ENCODE peak calls at places on chromosomes 11 and 22, in four cellular contexts. U, X, W and L are unnamed samples.

GRCh38 chr22:20918663-20919220 is 1.5 kb downstream of the CRKL start:
- DNase-seq in U (no peak), X (no peak), W (no peak), L (no peak)

GRCh38 chr11:123451183-123451907 is 21.3 kb downstream of the GRAMD1B start:
- DNase-seq in U (no peak), X (no peak), W (no peak), L (no peak)

GRCh38 chr22:38172489-38173155 is 9.0 kb downstream of the PLA2G6 start:
- DNase-seq in U (no peak), X (peak; percentile 65), W (no peak), L (no peak)

GRCh38 chr11:123173040-123173855 is 21.8 kb downstream of the CLMP start:
- DNase-seq in U (no peak), X (peak; percentile 100), W (no peak), L (no peak)

GRCh38 chr11:109490953-109491733 is 69.2 kb downstream of the C11orf87 start:
- DNase-seq in U (peak; percentile 6), X (peak; percentile 5), W (no peak), L (no peak)

GRCh38 chr11:19553683-19554333 is 158.8 kb upstream of the NAV2 start:
- DNase-seq in U (peak; percentile 78), X (peak; percentile 62), W (peak; percentile 44), L (peak; percentile 78)

GRCh38 chr22:27880778-27881394 is 38.2 kb downstream of the PITPNB start:
- DNase-seq in U (peak; percentile 75), X (peak; percentile 86), W (no peak), L (no peak)

GRCh38 chr22:31244044-31244942 is 32.2 kb downstream of the LIMK2 start:
- DNase-seq in U (peak; percentile 97), X (peak; percentile 80), W (peak; percentile 59), L (peak; percentile 83)

GRCh38 chr11:12318791-12319733 is 58.3 kb upstream of the PARVA start:
- DNase-seq in U (no peak), X (peak; percentile 89), W (no peak), L (no peak)

GRCh38 chr11:119377112-119377901 is 4.2 kb downstream of the USP2 start:
- DNase-seq in U (peak; percentile 51), X (no peak), W (no peak), L (no peak)

GRCh38 chr11:78354741-78355705 is 62.6 kb downstream of the GAB2 start:
- DNase-seq in U (peak; percentile 64), X (no peak), W (no peak), L (no peak)

GRCh38 chr11:74005721-74006517 is 3.0 kb downstream of the UCP3 start:
- DNase-seq in U (no peak), X (no peak), W (no peak), L (no peak)

GRCh38 chr11:96316869-96317268 is 26.1 kb downstream of the MAML2 start:
- DNase-seq in U (no peak), X (no peak), W (no peak), L (no peak)

GRCh38 chr11:28490763-28491382 is 382.7 kb downstream of the METTL15 start:
- DNase-seq in U (no peak), X (no peak), W (no peak), L (no peak)
- H2BK120ac ChIP-seq in U (no peak overlapping the region), X (no peak overlapping the region), W (no peak overlapping the region), L (no peak overlapping the region)

GRCh38 chr11:28524098-28524497 is 415.9 kb downstream of the METTL15 start:
- DNase-seq in U (no peak), X (peak; percentile 52), W (no peak), L (no peak)
- H3K18ac ChIP-seq in U (no peak overlapping the region), X (no peak overlapping the region), W (no peak overlapping the region), L (no peak overlapping the region)

GRCh38 chr11:67498544-67498972 is 6.6 kb downstream of the PITPNM1 start:
- DNase-seq in U (no peak), X (no peak), W (no peak), L (no peak)
- H4K5ac ChIP-seq in U (no peak overlapping the region), X (no peak overlapping the region), W (no peak overlapping the region), L (no peak overlapping the region)

DNA sequence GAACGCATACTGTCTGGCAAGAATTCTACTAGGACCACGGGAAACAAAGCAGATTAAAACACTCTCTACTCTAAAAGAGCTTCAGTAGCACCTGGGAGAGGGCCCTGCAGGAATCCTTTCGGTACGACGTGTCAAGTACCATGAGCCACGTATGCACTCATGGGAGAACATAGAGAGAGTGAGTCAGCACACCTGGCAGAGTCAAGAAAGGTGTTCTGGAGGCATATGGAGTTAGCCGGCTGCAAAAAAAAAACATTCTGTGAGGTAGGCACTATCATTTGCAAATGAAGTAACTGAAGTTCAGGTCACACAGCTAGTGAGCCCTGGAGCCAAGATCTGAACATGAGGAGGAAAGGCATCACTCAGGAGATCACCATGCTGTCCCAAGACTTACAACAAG is 71.1 kb upstream of the BID start:
- DNase-seq in U (no peak), X (no peak), W (no peak), L (no peak)
- H2BK120ac ChIP-seq in U (no peak overlapping the region), X (no peak overlapping the region), W (no peak overlapping the region), L (no peak overlapping the region)

GRCh38 chr11:115005663-115006062 is 327.3 kb downstream of the NXPE2 start:
- DNase-seq in U (no peak), X (no peak), W (no peak), L (no peak)

GRCh38 chr11:115007851-115008250 is 329.5 kb downstream of the NXPE2 start:
- DNase-seq in U (no peak), X (no peak), W (no peak), L (no peak)

DNA sequence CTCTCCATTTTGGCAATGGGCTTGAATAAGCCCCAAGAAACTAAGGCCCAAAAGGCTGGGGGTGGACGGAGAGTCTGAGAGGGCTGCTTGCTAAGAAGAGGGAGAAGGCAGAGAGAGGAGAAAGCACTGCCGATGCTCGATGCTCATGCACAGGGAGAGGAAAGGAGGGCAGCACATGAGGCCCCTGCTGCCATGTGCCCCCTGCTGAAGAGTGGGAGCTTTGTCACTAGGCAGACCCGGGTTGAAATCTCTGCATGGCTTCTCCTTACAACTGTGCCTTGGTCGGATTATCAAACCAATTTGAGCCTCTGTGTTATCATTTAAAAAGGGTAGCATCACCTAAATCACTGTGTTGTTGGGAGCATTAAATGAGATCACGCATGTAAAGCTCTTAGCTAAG is 330.4 kb downstream of the NXPE2 start:
- DNase-seq in U (no peak), X (no peak), W (no peak), L (no peak)
- H3K18ac ChIP-seq in U (no peak overlapping the region), X (no peak overlapping the region), W (no peak overlapping the region), L (no peak overlapping the region)

GRCh38 chr22:35455529-35455928 is 55.6 kb downstream of the MCM5 start:
- DNase-seq in U (no peak), X (no peak), W (no peak), L (no peak)
- H4K5ac ChIP-seq in U (no peak overlapping the region), X (no peak overlapping the region), W (no peak overlapping the region), L (no peak overlapping the region)